ENCODE peak calls at places on chromosomes 1 and 21, in six cellular contexts. N is fibroblast of mammary gland, A is brain microvascular endothelial cell, M is Panc1, H is choroid plexus epithelial cell, X is heart left ventricle. D is an unnamed sample.

GRCh38 chr1:234725177-234726132 is 115.5 kb upstream of the IRF2BP2 start:
- DNase-seq in X (peak), M (no peak), A (no peak), H (no peak), N (no peak), D (peak)

GRCh38 chr1:227370463-227371254 is 52.4 kb upstream of the CDC42BPA start:
- DNase-seq in X (no peak), M (no peak), A (peak), N (peak), H (peak), D (peak)

GRCh38 chr1:244796719-244797406 is 38.6 kb upstream of the COX20 start:
- DNase-seq in M (peak), N (peak), A (peak), H (peak), X (peak), D (peak)

GRCh38 chr1:234836045-234836681 is 226.2 kb upstream of the IRF2BP2 start:
- DNase-seq in N (no peak), M (no peak), X (no peak), A (no peak), H (no peak), D (no peak)

GRCh38 chr1:181655756-181656155 is 172.4 kb downstream of the CACNA1E start:
- DNase-seq in A (no peak), N (peak), H (no peak), M (no peak), X (no peak), D (peak)

GRCh38 chr1:37473431-37474050 is 839 bp upstream of the ZC3H12A start:
- DNase-seq in A (no peak), H (peak), X (no peak), M (no peak), N (no peak), D (peak)

GRCh38 chr1:201488817-201489581 is 17.9 kb downstream of the CSRP1 start:
- DNase-seq in M (no peak), H (peak), A (peak), X (peak), N (peak), D (peak)

GRCh38 chr1:206021796-206022365 is 1.8 kb downstream of the CTSE start:
- DNase-seq in X (no peak), H (peak), A (peak), N (peak), M (no peak), D (peak)

GRCh38 chr1:23600283-23600682 is 41.0 kb upstream of the ID3 start:
- DNase-seq in H (no peak), N (no peak), A (no peak), M (no peak), X (no peak), D (no peak)

GRCh38 chr1:226510453-226510852 is 38.1 kb upstream of the STUM start:
- DNase-seq in H (no peak), X (no peak), M (no peak), A (no peak), N (peak), D (peak)

GRCh38 chr1:205068457-205069035 is 15.7 kb downstream of the TMEM81 start:
- DNase-seq in X (no peak), A (no peak), H (peak), M (no peak), N (peak), D (peak)

GRCh38 chr21:45459171-45460010 is 54.4 kb downstream of the COL18A1 start:
- DNase-seq in X (peak), H (no peak), A (no peak), M (no peak), N (no peak), D (no peak)

GRCh38 chr1:185300152-185300551 is 16.9 kb downstream of the IVNS1ABP start:
- DNase-seq in N (no peak), A (no peak), H (peak), M (no peak), X (no peak), D (no peak)

GRCh38 chr1:115116511-115116910 is 27.2 kb upstream of the TSPAN2 start:
- DNase-seq in A (no peak), X (no peak), M (no peak), N (no peak), H (no peak), D (no peak)

GRCh38 chr1:5798904-5799303 is 193.3 kb downstream of the NPHP4 start:
- DNase-seq in A (no peak), H (no peak), M (no peak), X (no peak), N (no peak), D (no peak)

GRCh38 chr1:166122873-166123466 is 43.8 kb downstream of the FAM78B start:
- DNase-seq in X (no peak), H (no peak), M (no peak), A (no peak), N (no peak), D (no peak)

GRCh38 chr21:45225041-45225740 is 62.5 kb downstream of the POFUT2 start:
- DNase-seq in A (no peak), N (no peak), M (no peak), H (no peak), X (no peak), D (no peak)

GRCh38 chr1:44239961-44240371 is 26.7 kb downstream of the DMAP1 start:
- DNase-seq in H (peak), X (peak), M (no peak), A (no peak), N (peak), D (peak)

GRCh38 chr1:64687725-64688285 is 57.1 kb upstream of the RAVER2 start:
- DNase-seq in A (peak), X (peak), N (peak), M (no peak), H (peak), D (peak)

GRCh38 chr1:96362623-96363022 is 359.0 kb upstream of the PTBP2 start:
- DNase-seq in M (peak), H (peak), X (no peak), A (peak), N (peak), D (peak)

GRCh38 chr1:186518395-186518794 is 57.5 kb upstream of the PDC start:
- DNase-seq in X (no peak), N (no peak), A (no peak), H (no peak), M (no peak), D (no peak)

GRCh38 chr1:45012639-45013278 is 705 bp downstream of the UROD start:
- DNase-seq in H (peak), N (peak), M (no peak), X (peak), A (peak), D (peak)

GRCh38 chr21:29102791-29103257 is 27.6 kb upstream of the MAP3K7CL start:
- DNase-seq in X (no peak), H (peak), M (no peak), A (no peak), N (no peak), D (no peak)

GRCh38 chr1:209620484-209620879 is 31.7 kb downstream of the LAMB3 start:
- DNase-seq in X (no peak), M (no peak), N (peak), A (no peak), H (peak), D (peak)

GRCh38 chr1:72000809-72001208 is 281.5 kb downstream of the NEGR1 start:
- DNase-seq in A (no peak), X (no peak), H (no peak), M (no peak), N (peak), D (no peak)

GRCh38 chr1:15758537-15758936 is at the start of gene FBLIM1:
- DNase-seq in N (no peak), A (no peak), H (no peak), M (no peak), X (peak), D (no peak)

GRCh38 chr1:51666463-51666862 is 49.6 kb downstream of the OSBPL9 start:
- DNase-seq in M (no peak), X (no peak), A (peak), N (peak), H (peak), D (peak)

GRCh38 chr1:66728021-66728420 is 24.2 kb upstream of the DYNLT5 start:
- DNase-seq in X (no peak), M (no peak), H (peak), N (peak), A (no peak), D (peak)

GRCh38 chr1:63731117-63732043 is 42.4 kb upstream of the ROR1 start:
- DNase-seq in H (peak), A (peak), M (peak), N (peak), X (peak), D (peak)

GRCh38 chr1:114549137-114549536 is 32.3 kb downstream of the BCAS2 start:
- DNase-seq in M (no peak), X (no peak), H (peak), A (no peak), N (peak), D (peak)

GRCh38 chr1:84810343-84810742 is 82.7 kb downstream of the LPAR3 start:
- DNase-seq in A (no peak), H (no peak), N (no peak), M (no peak), X (no peak), D (no peak)
- H3K4me3 ChIP-seq in A (no peak), H (no peak), N (no peak), M (no peak), X (no peak), D (no peak)

GRCh38 chr1:36342426-36343185 is 19.2 kb upstream of the EVA1B start:
- DNase-seq in M (peak), A (peak), H (peak), X (peak), N (peak), D (peak)
- TF ChIP-seq CTCF in M (peak), A (peak), H (peak), X (peak), N (peak), D (peak)

GRCh38 chr1:230634384-230634783 is 7.9 kb upstream of the COG2 start:
- DNase-seq in X (no peak), H (no peak), M (no peak), N (no peak), A (no peak), D (no peak)
- H3K4me3 ChIP-seq in X (no peak), H (no peak), M (no peak), N (no peak), A (no peak), D (no peak)

GRCh38 chr1:220511785-220512184 is 16.2 kb upstream of the MARK1 start:
- DNase-seq in A (no peak), H (no peak), N (no peak), X (peak), M (no peak), D (no peak)
- TF ChIP-seq CTCF in A (peak), H (no peak), N (peak), X (peak), M (no peak), D (no peak)

GRCh38 chr1:107934573-107934972 is 30.4 kb downstream of the VAV3 start:
- DNase-seq in N (peak), M (no peak), H (no peak), A (no peak), X (no peak), D (peak)
- H3K4me3 ChIP-seq in N (no peak), M (no peak), H (no peak), A (no peak), X (no peak), D (no peak)

DNA sequence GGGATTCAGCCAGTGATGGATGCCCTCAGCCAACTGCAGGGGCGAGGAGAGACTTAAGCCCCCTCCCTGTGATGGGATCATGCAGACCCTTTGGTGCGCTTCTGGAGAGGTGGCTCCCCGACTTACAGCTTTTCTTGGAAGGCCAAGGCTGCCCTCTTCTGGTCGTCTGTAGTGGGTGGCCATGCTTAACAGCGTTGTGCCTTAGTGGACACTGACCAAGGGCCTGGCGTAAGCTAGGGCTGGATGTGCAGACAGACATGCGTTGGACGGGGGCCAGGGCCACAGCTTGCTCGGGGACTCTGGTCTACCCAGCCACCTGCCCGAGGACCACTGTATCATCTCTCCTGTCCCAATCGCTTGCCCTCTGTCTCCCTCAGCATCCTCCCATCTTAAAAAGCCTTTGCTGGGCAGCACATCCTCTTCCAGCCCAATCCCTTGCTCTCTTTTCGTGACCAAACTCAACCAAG is 5.5 kb downstream of the AZIN2 start:
- DNase-seq in X (peak), M (peak), H (peak), N (peak), A (peak), D (peak)
- TF ChIP-seq CTCF in X (peak), M (peak), H (peak), N (peak), A (peak), D (peak)

GRCh38 chr1:53126495-53126894 is 15.9 kb downstream of the SLC1A7 start:
- DNase-seq in A (no peak), N (no peak), X (no peak), M (no peak), H (no peak), D (no peak)

GRCh38 chr1:53123462-53124129 is 18.8 kb downstream of the SLC1A7 start:
- DNase-seq in H (no peak), A (no peak), M (no peak), N (peak), X (peak), D (peak)

GRCh38 chr1:53127546-53127945 is 14.9 kb downstream of the SLC1A7 start:
- DNase-seq in N (peak), H (peak), M (no peak), A (no peak), X (no peak), D (no peak)

GRCh38 chr1:53125122-53125521 is 17.3 kb downstream of the SLC1A7 start:
- DNase-seq in M (no peak), X (no peak), A (no peak), H (no peak), N (no peak), D (no peak)

DNA sequence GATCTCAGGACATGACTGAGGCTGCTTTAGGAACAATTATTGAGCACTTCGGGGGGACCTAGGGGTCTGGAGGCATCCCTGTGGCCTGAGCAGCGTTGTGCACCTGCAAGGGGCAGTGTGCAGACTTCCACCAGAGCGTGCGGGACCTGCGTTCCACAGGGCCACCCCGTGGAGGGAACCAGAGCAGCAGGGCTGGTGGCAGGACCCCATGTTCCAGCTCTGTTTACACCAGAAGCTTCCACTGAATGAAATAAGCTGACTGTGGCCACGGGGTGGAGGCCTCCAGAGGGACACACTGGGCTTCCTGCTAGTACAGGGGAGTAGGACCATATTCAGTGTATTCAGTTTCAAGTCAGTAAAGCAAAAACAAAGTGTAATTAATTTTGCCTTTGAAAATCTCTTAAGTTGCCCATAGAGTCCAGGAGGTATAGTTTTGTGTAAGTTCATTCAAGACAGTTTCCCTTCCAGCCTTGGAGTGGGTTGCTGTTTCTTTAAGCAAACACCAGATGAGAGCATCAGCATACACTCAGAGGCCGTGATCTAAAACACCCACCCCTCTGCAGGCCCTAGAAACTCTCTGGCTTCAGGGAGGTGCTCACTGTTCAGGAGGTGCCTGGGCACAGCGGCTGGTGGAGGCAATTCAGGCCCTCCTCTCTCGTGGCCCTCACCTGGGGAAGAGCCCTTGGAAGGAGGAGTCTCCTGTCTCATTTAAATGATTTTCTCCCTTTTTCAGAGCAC is 16.6 kb downstream of the SLC1A7 start:
- DNase-seq in X (no peak), M (no peak), N (peak), A (no peak), H (no peak), D (peak)
- H3K4me3 ChIP-seq in X (no peak), M (no peak), N (no peak), A (no peak), H (no peak), D (no peak)

DNA sequence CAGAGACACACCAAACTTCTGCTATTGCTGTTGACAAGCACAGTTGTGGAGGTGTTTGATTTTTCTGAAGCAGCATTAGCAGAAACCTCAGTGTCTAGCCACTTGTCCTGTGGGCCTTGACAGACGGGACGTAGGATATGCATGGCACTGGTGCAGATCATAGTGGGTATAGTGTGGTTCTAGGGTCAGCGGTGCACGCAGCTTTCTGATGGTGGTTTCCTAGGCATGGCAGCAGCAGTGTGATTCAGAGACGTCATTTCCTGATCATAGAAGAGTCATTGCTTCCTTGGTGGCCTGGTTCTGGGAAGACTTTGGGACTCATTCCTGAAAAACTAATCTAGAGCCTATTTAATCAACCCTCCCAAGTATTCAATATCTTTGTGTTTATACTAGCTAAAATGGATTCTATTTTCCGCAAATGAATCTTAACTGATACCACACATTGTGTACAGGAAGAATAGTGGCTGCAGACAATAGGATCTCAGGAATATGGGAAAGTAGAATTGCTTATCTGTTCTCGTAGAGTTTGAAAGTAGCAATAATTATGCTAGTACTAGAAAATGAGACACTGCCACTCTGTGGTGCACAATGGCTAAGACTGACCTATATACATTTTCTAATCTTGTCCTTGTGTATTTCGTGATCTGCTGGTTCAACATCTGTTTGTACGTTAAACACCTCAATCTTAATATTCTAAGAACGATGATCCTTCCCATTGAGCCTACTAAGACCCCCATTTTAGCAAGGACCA is 2.8 kb upstream of the USP1 start:
- DNase-seq in M (no peak), A (no peak), N (peak), H (peak), X (no peak), D (no peak)
- TF ChIP-seq CTCF in M (no peak), A (peak), N (no peak), H (peak), X (no peak), D (no peak)

GRCh38 chr1:200029035-200029623 is 1.6 kb downstream of the NR5A2 start:
- DNase-seq in M (no peak), X (peak), H (no peak), N (no peak), A (no peak), D (peak)

GRCh38 chr1:200028586-200029034 is 1.1 kb downstream of the NR5A2 start:
- DNase-seq in N (no peak), M (no peak), X (no peak), H (no peak), A (no peak), D (no peak)

GRCh38 chr1:200030791-200031190 is 3.3 kb downstream of the NR5A2 start:
- DNase-seq in M (no peak), A (no peak), N (no peak), X (no peak), H (no peak), D (no peak)

GRCh38 chr1:200027264-200027823 is at the start of gene NR5A2:
- DNase-seq in X (no peak), A (no peak), N (no peak), H (no peak), M (no peak), D (no peak)

GRCh38 chr1:200029624-200030074 is 2.1 kb downstream of the NR5A2 start:
- DNase-seq in H (no peak), X (no peak), N (no peak), A (no peak), M (no peak), D (no peak)
- H3K4me3 ChIP-seq in H (peak), X (peak), N (no peak), A (peak), M (peak), D (peak)